ENCODE peak calls at places on chromosomes 11 and 22, in seven cellular contexts. U is activated CD8-positive, alpha-beta memory T cell treated with anti-CD3 and anti-CD28 coated beads, Interleukin-2, amount 50 U/mL, for 4 hours; P is fibroblast of lung; K is NCI-H2081; H is NCI-H2029; W is hepatic stellate cell; S is substantia nigra. R is an unnamed sample.

GRCh38 chr11:65700377-65700776 is 11.7 kb upstream of the KAT5 start:
- DNase-seq in U (no peak), P (no peak), K (peak), H (peak), W (no peak), S (no peak), R (no peak)

GRCh38 chr22:38308791-38309498 is 8.3 kb downstream of the CSNK1E start:
- DNase-seq in U (no peak), P (no peak), K (no peak), H (no peak), W (no peak), S (no peak), R (no peak)

GRCh38 chr11:6321961-6322362 is 1.7 kb upstream of the CAVIN3 start:
- DNase-seq in U (no peak), P (peak), K (peak), H (no peak), W (peak), S (no peak), R (no peak)

GRCh38 chr11:8229299-8230177 is 34.1 kb downstream of the LMO1 start:
- DNase-seq in U (no peak), P (peak), K (peak), H (peak), W (no peak), S (no peak), R (peak)

GRCh38 chr11:134370526-134371435 is 39.0 kb downstream of the GLB1L2 start:
- DNase-seq in U (no peak), P (no peak), K (no peak), H (no peak), W (no peak), S (no peak), R (no peak)

GRCh38 chr11:73972620-73973449 is 9.8 kb downstream of the UCP2 start:
- DNase-seq in U (no peak), P (no peak), K (no peak), H (no peak), W (no peak), S (no peak), R (no peak)

GRCh38 chr11:66281776-66282467 is 3.9 kb downstream of the CNIH2 start:
- DNase-seq in U (no peak), P (no peak), K (no peak), H (no peak), W (no peak), S (no peak), R (no peak)

GRCh38 chr11:42249401-42249800 is 789.9 kb upstream of the LRRC4C start:
- DNase-seq in U (no peak), P (peak), K (no peak), H (no peak), W (no peak), S (no peak), R (no peak)

GRCh38 chr11:28086569-28086968 is 21.4 kb downstream of the KIF18A start:
- DNase-seq in U (no peak), P (peak), K (no peak), H (no peak), W (no peak), S (no peak), R (no peak)

GRCh38 chr22:37162221-37163095 is 12.7 kb upstream of the IL2RB start:
- DNase-seq in U (peak), P (no peak), K (no peak), H (no peak), W (no peak), S (no peak), R (no peak)

GRCh38 chr22:21780259-21780658 is 44.7 kb upstream of the YPEL1 start:
- DNase-seq in U (no peak), P (no peak), K (no peak), H (no peak), W (no peak), S (no peak), R (no peak)

GRCh38 chr11:119599864-119600593 is 129.0 kb downstream of the NECTIN1 start:
- DNase-seq in U (no peak), P (no peak), K (no peak), H (no peak), W (no peak), S (no peak), R (no peak)

R was measured in heart right ventricle.